ENCODE peak calls at places on chromosomes 16 and 17, in six cellular contexts. J is HCT116, W is PC-3, S is OCI-LY7, O is neural progenitor cell, P is hepatocyte. Y is an unnamed sample.

GRCh38 chr17:61237275-61237674 is 162.4 kb upstream of the TBX2 start:
- DNase-seq in O (no peak), W (no peak), P (no peak), S (no peak), J (no peak), Y (no peak)

GRCh38 chr17:44216173-44216572 is 3.3 kb downstream of the UBTF start:
- DNase-seq in W (no peak), P (no peak), S (peak; percentile 88), J (no peak), O (no peak), Y (no peak)

GRCh38 chr17:2064980-2065785 is 10.3 kb downstream of the HIC1 start:
- DNase-seq in W (no peak), O (peak; percentile 74), S (peak; percentile 53), J (no peak), P (no peak), Y (peak; percentile 85)

GRCh38 chr17:64315032-64315490 is 52.0 kb upstream of the TEX2 start:
- DNase-seq in O (no peak), W (no peak), S (no peak), J (no peak), P (no peak), Y (peak; percentile 64)

GRCh38 chr17:12983986-12984932 is 33.6 kb downstream of the ELAC2 start:
- DNase-seq in O (no peak), S (no peak), P (no peak), J (no peak), W (peak; percentile 65), Y (peak; percentile 98)

GRCh38 chr16:31505483-31505882 is 2.7 kb downstream of the RUSF1 start:
- DNase-seq in J (no peak), P (no peak), W (no peak), S (peak; percentile 11), O (no peak), Y (no peak)

GRCh38 chr16:23146877-23147601 is 2.2 kb downstream of the USP31 start:
- DNase-seq in O (no peak), S (no peak), W (no peak), J (no peak), P (no peak), Y (no peak)

GRCh38 chr17:78358538-78359215 is 1.2 kb downstream of the SOCS3 start:
- DNase-seq in P (no peak), O (peak; percentile 71), S (no peak), J (no peak), W (no peak), Y (peak; percentile 70)

GRCh38 chr16:71367243-71367976 is 8.9 kb downstream of the CALB2 start:
- DNase-seq in J (peak; percentile 60), S (peak; percentile 37), W (peak; percentile 52), P (peak; percentile 69), O (peak; percentile 89), Y (peak; percentile 70)

GRCh38 chr17:6868579-6868978 is 37.0 kb upstream of the TEKT1 start:
- DNase-seq in J (peak; percentile 74), O (no peak), P (peak; percentile 27), S (no peak), W (peak; percentile 84), Y (no peak)

GRCh38 chr17:63431939-63432804 is 13.9 kb downstream of the CYB561 start:
- DNase-seq in O (no peak), W (peak; percentile 92), P (peak; percentile 71), S (no peak), J (no peak), Y (peak; percentile 20)

GRCh38 chr16:57882797-57883196 is 80.5 kb upstream of the KIFC3 start:
- DNase-seq in O (peak; percentile 42), W (no peak), J (no peak), S (no peak), P (no peak), Y (peak; percentile 73)

GRCh38 chr17:64213995-64214507 is 49.0 kb downstream of the TEX2 start:
- DNase-seq in P (no peak), S (no peak), J (no peak), W (no peak), O (no peak), Y (peak; percentile 19)

GRCh38 chr17:10618202-10618635 is 38.9 kb downstream of the MYH3 start:
- DNase-seq in O (peak; percentile 87), S (peak; percentile 80), W (peak; percentile 83), J (peak; percentile 68), P (peak; percentile 84), Y (peak; percentile 84)

GRCh38 chr16:86577314-86577971 is 906 bp upstream of the FOXL1 start:
- DNase-seq in O (no peak), J (no peak), S (no peak), W (no peak), P (peak; percentile 31), Y (peak; percentile 41)

GRCh38 chr16:56300901-56301351 is 109.6 kb downstream of the GNAO1 start:
- DNase-seq in P (no peak), W (no peak), S (no peak), O (peak; percentile 37), J (no peak), Y (peak; percentile 12)

GRCh38 chr17:76271669-76272540 is 6.8 kb downstream of the UBALD2 start:
- DNase-seq in W (no peak), O (no peak), J (no peak), S (peak; percentile 89), P (no peak), Y (no peak)

GRCh38 chr16:56401482-56401881 is 23.9 kb downstream of the AMFR start:
- DNase-seq in P (no peak), J (peak; percentile 12), S (peak; percentile 19), O (peak; percentile 22), W (peak; percentile 33), Y (no peak)

GRCh38 chr16:30000768-30001631 is 5.0 kb downstream of the INO80E start:
- DNase-seq in O (no peak), S (no peak), J (no peak), P (no peak), W (no peak), Y (no peak)

GRCh38 chr17:56737741-56738161 is 96.0 kb downstream of the C17orf67 start:
- DNase-seq in J (no peak), W (no peak), P (peak; percentile 20), O (no peak), S (no peak), Y (peak; percentile 43)

GRCh38 chr17:56733833-56734232 is 99.9 kb downstream of the C17orf67 start:
- DNase-seq in O (no peak), P (no peak), J (no peak), W (no peak), S (no peak), Y (no peak)

GRCh38 chr17:56739376-56739775 is 94.3 kb downstream of the C17orf67 start:
- DNase-seq in S (no peak), O (no peak), P (no peak), J (no peak), W (no peak), Y (no peak)

DNA sequence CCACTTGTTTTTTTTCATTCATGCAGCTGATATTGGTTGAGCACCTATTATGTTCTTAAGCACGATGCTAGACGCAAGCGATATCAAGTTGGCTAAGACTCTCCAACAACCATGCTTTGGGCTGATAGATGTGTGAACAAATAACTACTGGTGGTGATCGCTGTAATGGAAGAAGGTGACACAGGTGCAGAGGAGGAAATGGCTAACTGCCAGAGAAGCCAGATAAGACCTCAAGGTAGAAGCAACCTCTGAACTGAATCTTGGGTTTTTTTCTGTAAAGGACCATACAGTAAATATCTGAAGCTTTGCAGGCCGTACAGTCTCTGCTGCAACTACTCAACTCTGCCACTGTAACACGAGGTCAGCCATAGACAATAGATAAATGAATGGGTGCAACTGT is 97.9 kb downstream of the C17orf67 start:
- DNase-seq in O (no peak), J (no peak), W (no peak), P (no peak), S (no peak), Y (no peak)
- TF ChIP-seq EZH2phosphoT487 in O (no peak), J (no peak), W (no peak), P (no peak), S (no peak), Y (no peak)

DNA sequence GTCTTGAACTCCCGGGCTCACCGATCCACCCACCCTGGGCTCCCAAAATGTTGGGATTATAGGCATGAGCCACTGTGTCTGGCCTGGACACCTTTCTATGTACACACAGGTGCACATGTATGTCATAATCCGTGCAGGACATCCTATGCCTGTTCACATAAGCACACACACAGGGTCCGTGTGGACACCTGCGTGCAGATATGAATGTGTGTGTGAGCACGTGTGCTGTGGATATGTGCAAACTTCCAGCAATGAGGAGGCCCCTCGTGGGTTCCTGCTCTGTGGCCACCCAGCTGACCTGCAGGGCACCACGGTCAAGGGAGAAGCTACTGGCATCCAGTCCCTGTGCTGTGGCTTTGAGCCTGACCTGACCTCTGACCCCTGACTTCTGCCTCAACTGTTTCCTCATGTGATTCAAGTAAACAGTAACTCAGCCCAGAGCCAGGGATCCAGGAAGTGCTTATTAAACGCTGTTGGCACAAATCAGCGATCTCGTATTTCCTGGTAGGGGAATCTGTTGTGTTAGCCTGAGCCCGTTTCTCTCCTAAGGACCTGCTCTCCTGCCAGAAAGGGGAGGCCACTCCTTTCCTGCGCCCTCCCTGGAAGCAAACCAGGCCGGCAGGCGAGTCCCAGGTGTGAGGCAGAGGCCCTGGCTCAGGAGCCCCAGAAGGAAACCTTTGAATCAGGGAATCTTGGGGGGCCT is 6.5 kb downstream of the CPNE7 start:
- DNase-seq in J (no peak), O (no peak), W (peak; percentile 51), P (peak; percentile 40), S (no peak), Y (peak; percentile 63)
- TF ChIP-seq EZH2phosphoT487 in J (no peak), O (no peak), W (no peak), P (no peak), S (no peak), Y (no peak)

DNA sequence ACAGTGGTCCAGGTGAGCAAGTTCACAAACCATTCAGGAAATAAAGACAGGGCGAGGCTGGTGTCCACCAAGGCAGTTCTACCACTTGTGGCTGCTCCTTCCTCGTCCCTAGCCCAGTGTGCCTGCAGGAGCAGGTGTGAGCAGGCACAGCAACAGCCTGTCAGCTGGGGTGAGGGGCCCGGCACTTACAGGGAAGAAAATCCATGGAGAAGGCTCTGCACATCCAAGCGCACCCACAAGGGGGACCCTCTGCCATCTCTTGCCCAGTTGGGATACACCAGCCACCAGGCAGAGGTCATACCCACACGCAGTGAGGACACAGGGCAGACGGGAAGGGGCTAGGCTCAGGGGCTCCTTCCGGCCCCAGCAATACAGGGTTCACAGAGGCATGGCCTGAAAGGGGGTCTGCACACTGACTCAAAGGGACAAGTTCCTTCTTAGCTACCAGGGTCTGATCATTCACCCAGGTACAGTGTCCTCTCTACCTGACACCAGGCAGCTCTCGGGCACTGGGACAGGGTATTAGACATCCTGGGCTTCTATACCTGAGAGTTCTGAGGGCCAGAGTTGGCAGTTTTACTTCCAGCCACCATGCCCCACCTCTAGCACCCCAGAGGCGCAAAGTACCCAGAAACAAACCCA is 27.0 kb downstream of the CDIP1 start:
- DNase-seq in S (peak; percentile 40), J (no peak), O (peak; percentile 78), W (peak; percentile 44), P (peak; percentile 75), Y (peak; percentile 52)
- TF ChIP-seq EZH2phosphoT487 in S (no peak), J (no peak), O (no peak), W (no peak), P (no peak), Y (no peak)

GRCh38 chr17:14510136-14510535 is 209.3 kb downstream of the HS3ST3B1 start:
- DNase-seq in P (no peak), W (no peak), J (no peak), O (no peak), S (no peak), Y (peak; percentile 27)

GRCh38 chr17:14513835-14514234 is 213.0 kb downstream of the HS3ST3B1 start:
- DNase-seq in W (no peak), O (peak; percentile 25), P (no peak), S (no peak), J (no peak), Y (no peak)

DNA sequence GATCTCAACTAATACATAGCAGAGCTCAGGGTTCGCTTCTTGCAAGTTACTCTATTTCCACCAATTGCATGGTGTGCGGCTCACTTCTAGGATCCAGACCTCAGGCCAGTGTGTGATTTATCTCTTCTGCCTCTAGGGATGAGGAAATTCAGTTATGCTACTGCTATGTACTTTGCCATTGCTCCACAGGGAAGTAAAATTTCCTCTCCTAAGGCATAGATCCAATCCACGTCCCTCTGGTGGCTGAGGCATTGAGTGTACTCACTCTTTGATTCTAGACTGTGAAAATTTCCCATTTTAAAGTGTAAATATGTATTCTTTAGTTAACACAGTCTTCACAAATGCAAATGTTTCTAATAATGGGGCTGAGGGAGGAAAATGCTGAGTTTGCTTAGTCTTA is 214.1 kb downstream of the HS3ST3B1 start:
- DNase-seq in S (no peak), O (no peak), W (no peak), P (peak; percentile 4), J (no peak), Y (peak; percentile 14)
- TF ChIP-seq EZH2phosphoT487 in S (no peak), O (no peak), W (no peak), P (no peak), J (no peak), Y (no peak)